ENCODE peak calls at places on chromosomes 6 and 20, in five cellular contexts. One of them, this sample, is unnamed.

GRCh38 chr20:42531675-42531985 is 658.1 kb downstream of the PTPRT start:
- DNase-seq in D721Med: no peak
- DNase-seq in activated CD8-positive, alpha-beta memory T cell treated with anti-CD3 and anti-CD28 coated beads, Interleukin-2, amount 50 U/mL, for 4 hours: no peak
- DNase-seq in activated T-cell treated with anti-CD3 and anti-CD28 coated beads for 1 hour: no peak
- DNase-seq in transverse colon: no peak
- DNase-seq in this sample: no peak

GRCh38 chr20:62576815-62577214 is 65.5 kb upstream of the SLCO4A1 start:
- DNase-seq in D721Med: no peak
- DNase-seq in activated T-cell treated with anti-CD3 and anti-CD28 coated beads for 1 hour: no peak
- DNase-seq in transverse colon: no peak
- DNase-seq in activated CD8-positive, alpha-beta memory T cell treated with anti-CD3 and anti-CD28 coated beads, Interleukin-2, amount 50 U/mL, for 4 hours: no peak
- DNase-seq in this sample: peak

GRCh38 chr6:80454661-80455365 is 348.3 kb downstream of the BCKDHB start:
- DNase-seq in D721Med: no peak
- DNase-seq in activated T-cell treated with anti-CD3 and anti-CD28 coated beads for 1 hour: no peak
- DNase-seq in transverse colon: no peak
- DNase-seq in activated CD8-positive, alpha-beta memory T cell treated with anti-CD3 and anti-CD28 coated beads, Interleukin-2, amount 50 U/mL, for 4 hours: no peak
- DNase-seq in this sample: no peak

GRCh38 chr6:47741807-47742206 is 40.0 kb upstream of the OPN5 start:
- DNase-seq in activated T-cell treated with anti-CD3 and anti-CD28 coated beads for 1 hour: no peak
- DNase-seq in D721Med: no peak
- DNase-seq in transverse colon: peak
- DNase-seq in activated CD8-positive, alpha-beta memory T cell treated with anti-CD3 and anti-CD28 coated beads, Interleukin-2, amount 50 U/mL, for 4 hours: no peak
- DNase-seq in this sample: no peak

GRCh38 chr20:63454729-63455567 is 17.5 kb downstream of the KCNQ2 start:
- DNase-seq in activated T-cell treated with anti-CD3 and anti-CD28 coated beads for 1 hour: no peak
- DNase-seq in activated CD8-positive, alpha-beta memory T cell treated with anti-CD3 and anti-CD28 coated beads, Interleukin-2, amount 50 U/mL, for 4 hours: no peak
- DNase-seq in transverse colon: no peak
- DNase-seq in D721Med: peak
- DNase-seq in this sample: no peak

GRCh38 chr6:158611600-158612041 is 32.9 kb downstream of the DYNLT1 start:
- DNase-seq in D721Med: no peak
- DNase-seq in activated T-cell treated with anti-CD3 and anti-CD28 coated beads for 1 hour: no peak
- DNase-seq in transverse colon: no peak
- DNase-seq in activated CD8-positive, alpha-beta memory T cell treated with anti-CD3 and anti-CD28 coated beads, Interleukin-2, amount 50 U/mL, for 4 hours: no peak
- DNase-seq in this sample: no peak

GRCh38 chr20:34052414-34052813 is 58.7 kb downstream of the RALY start:
- DNase-seq in activated T-cell treated with anti-CD3 and anti-CD28 coated beads for 1 hour: no peak
- DNase-seq in D721Med: no peak
- DNase-seq in activated CD8-positive, alpha-beta memory T cell treated with anti-CD3 and anti-CD28 coated beads, Interleukin-2, amount 50 U/mL, for 4 hours: no peak
- DNase-seq in transverse colon: no peak
- DNase-seq in this sample: no peak

GRCh38 chr6:35181933-35182612 is 31.7 kb upstream of the SCUBE3 start:
- DNase-seq in transverse colon: peak
- DNase-seq in activated T-cell treated with anti-CD3 and anti-CD28 coated beads for 1 hour: no peak
- DNase-seq in D721Med: no peak
- DNase-seq in activated CD8-positive, alpha-beta memory T cell treated with anti-CD3 and anti-CD28 coated beads, Interleukin-2, amount 50 U/mL, for 4 hours: no peak
- DNase-seq in this sample: no peak

GRCh38 chr6:2471474-2471873 is 226.1 kb upstream of the GMDS start:
- DNase-seq in transverse colon: no peak
- DNase-seq in activated CD8-positive, alpha-beta memory T cell treated with anti-CD3 and anti-CD28 coated beads, Interleukin-2, amount 50 U/mL, for 4 hours: no peak
- DNase-seq in activated T-cell treated with anti-CD3 and anti-CD28 coated beads for 1 hour: no peak
- DNase-seq in D721Med: no peak
- DNase-seq in this sample: no peak

GRCh38 chr6:33820784-33821183 is 17.0 kb upstream of the MLN start:
- DNase-seq in activated T-cell treated with anti-CD3 and anti-CD28 coated beads for 1 hour: no peak
- DNase-seq in D721Med: no peak
- DNase-seq in transverse colon: no peak
- DNase-seq in activated CD8-positive, alpha-beta memory T cell treated with anti-CD3 and anti-CD28 coated beads, Interleukin-2, amount 50 U/mL, for 4 hours: no peak
- DNase-seq in this sample: no peak

GRCh38 chr6:106159531-106159940 is 73.4 kb downstream of the PRDM1 start:
- DNase-seq in transverse colon: no peak
- DNase-seq in D721Med: no peak
- DNase-seq in activated T-cell treated with anti-CD3 and anti-CD28 coated beads for 1 hour: no peak
- DNase-seq in activated CD8-positive, alpha-beta memory T cell treated with anti-CD3 and anti-CD28 coated beads, Interleukin-2, amount 50 U/mL, for 4 hours: no peak
- DNase-seq in this sample: no peak

GRCh38 chr6:37513155-37513554 is 13.5 kb upstream of the CCDC167 start:
- DNase-seq in transverse colon: no peak
- DNase-seq in activated CD8-positive, alpha-beta memory T cell treated with anti-CD3 and anti-CD28 coated beads, Interleukin-2, amount 50 U/mL, for 4 hours: no peak
- DNase-seq in D721Med: no peak
- DNase-seq in activated T-cell treated with anti-CD3 and anti-CD28 coated beads for 1 hour: no peak
- DNase-seq in this sample: no peak

GRCh38 chr20:55561259-55561658 is 444.1 kb downstream of the CBLN4 start:
- DNase-seq in transverse colon: no peak
- DNase-seq in activated CD8-positive, alpha-beta memory T cell treated with anti-CD3 and anti-CD28 coated beads, Interleukin-2, amount 50 U/mL, for 4 hours: no peak
- DNase-seq in D721Med: no peak
- DNase-seq in activated T-cell treated with anti-CD3 and anti-CD28 coated beads for 1 hour: no peak
- DNase-seq in this sample: no peak

GRCh38 chr20:56628873-56629463 is at the start of gene TFAP2C:
- DNase-seq in activated T-cell treated with anti-CD3 and anti-CD28 coated beads for 1 hour: no peak
- DNase-seq in D721Med: no peak
- DNase-seq in activated CD8-positive, alpha-beta memory T cell treated with anti-CD3 and anti-CD28 coated beads, Interleukin-2, amount 50 U/mL, for 4 hours: no peak
- DNase-seq in transverse colon: peak
- DNase-seq in this sample: no peak

This sample was measured in HuH-7.